ENCODE peak calls at places on chromosomes 3 and 15, in nine cellular contexts. W, E, A, N, F, V, U, P and H are unnamed samples. For H3K9me3, the result is how much of the 10 kb centered on the place peaks cover.

GRCh38 chr15:33994005-33994615 is 25.8 kb downstream of the CHRM5 start:
- DNase-seq in W (no peak), E (no peak), A (no peak), N (peak), F (no peak), V (peak), U (no peak), P (no peak), H (no peak)

GRCh38 chr3:184186902-184187207 is 856 bp downstream of the ABCF3 start:
- DNase-seq in W (no peak), E (no peak), A (no peak), N (no peak), F (no peak), V (no peak), U (no peak), P (no peak), H (no peak)

GRCh38 chr3:16354291-16354690 is 89.3 kb downstream of the OXNAD1 start:
- DNase-seq in W (no peak), E (no peak), A (no peak), N (no peak), F (no peak), V (no peak), U (no peak), P (no peak), H (no peak)

GRCh38 chr15:74631408-74631807 is 15.8 kb downstream of the CLK3 start:
- DNase-seq in W (no peak), E (no peak), A (no peak), N (no peak), F (no peak), V (no peak), U (no peak), P (no peak), H (no peak)

GRCh38 chr15:36965561-36966342 is 134.6 kb downstream of the MEIS2 start:
- DNase-seq in W (no peak), E (no peak), A (no peak), N (no peak), F (no peak), V (no peak), U (no peak), P (peak), H (no peak)

GRCh38 chr3:47406762-47407149 is 25.9 kb downstream of the PTPN23 start:
- DNase-seq in W (no peak), E (no peak), A (no peak), N (no peak), F (no peak), V (no peak), U (peak), P (no peak), H (no peak)

GRCh38 chr3:169564883-169565282 is 98.6 kb downstream of the MECOM start:
- DNase-seq in W (no peak), E (no peak), A (no peak), N (no peak), F (no peak), V (no peak), U (no peak), P (no peak), H (no peak)

GRCh38 chr3:31532587-31533168 is at the start of gene STT3B:
- DNase-seq in W (peak), E (peak), A (peak), N (no peak), F (peak), V (peak), U (peak), P (peak), H (peak)

GRCh38 chr3:33915796-33916589 is 117.6 kb downstream of the PDCD6IP start:
- DNase-seq in W (no peak), E (peak), A (no peak), N (peak), F (no peak), V (peak), U (no peak), P (no peak), H (no peak)

GRCh38 chr15:100472015-100472414 is 56.7 kb downstream of the CERS3 start:
- DNase-seq in W (no peak), E (no peak), A (no peak), N (no peak), F (no peak), V (no peak), U (no peak), P (no peak), H (no peak)

GRCh38 chr3:45534580-45535080 is 59.9 kb upstream of the LIMD1 start:
- DNase-seq in W (no peak), E (no peak), A (no peak), N (no peak), F (no peak), V (no peak), U (no peak), P (no peak), H (no peak)

GRCh38 chr3:133475245-133476010 is 75.6 kb downstream of the BFSP2 start:
- DNase-seq in W (no peak), E (no peak), A (no peak), N (no peak), F (no peak), V (no peak), U (no peak), P (no peak), H (no peak)

GRCh38 chr3:133474251-133474801 is 74.5 kb downstream of the BFSP2 start:
- DNase-seq in W (no peak), E (peak), A (peak), N (no peak), F (no peak), V (no peak), U (peak), P (no peak), H (no peak)

GRCh38 chr3:133472889-133473288 is 73.0 kb downstream of the BFSP2 start:
- DNase-seq in W (no peak), E (no peak), A (no peak), N (peak), F (no peak), V (no peak), U (no peak), P (no peak), H (no peak)

GRCh38 chr3:133469140-133469731 is 69.4 kb downstream of the BFSP2 start:
- DNase-seq in W (no peak), E (peak), A (no peak), N (no peak), F (no peak), V (no peak), U (no peak), P (peak), H (no peak)

GRCh38 chr3:133472242-133472641 is 72.4 kb downstream of the BFSP2 start:
- DNase-seq in W (no peak), E (peak), A (peak), N (peak), F (no peak), V (peak), U (no peak), P (peak), H (peak)
- H3K4me3 ChIP-seq in W (no peak), E (no peak), A (no peak), N (no peak), F (no peak), V (no peak), U (no peak), P (no peak), H (no peak)

GRCh38 chr3:10744098-10744465 is 71.9 kb upstream of the SLC6A11 start:
- DNase-seq in W (no peak), E (no peak), A (no peak), N (peak), F (no peak), V (peak), U (no peak), P (no peak), H (no peak)
- TF ChIP-seq CTCF in W (no peak), E (no peak), A (no peak), N (peak), F (no peak), V (peak), U (no peak), P (no peak), H (no peak)

GRCh38 chr3:75737831-75738493 is 47.4 kb downstream of the ZNF717 start:
- DNase-seq in W (no peak), E (no peak), A (no peak), N (no peak), F (no peak), V (peak), U (no peak), P (no peak), H (no peak)
- H3K9me3 ChIP-seq in W (under half), E (half or more), A (under half), N (half or more), F (half or more), V (under half), U (under half), P (under half), H (half or more)

DNA sequence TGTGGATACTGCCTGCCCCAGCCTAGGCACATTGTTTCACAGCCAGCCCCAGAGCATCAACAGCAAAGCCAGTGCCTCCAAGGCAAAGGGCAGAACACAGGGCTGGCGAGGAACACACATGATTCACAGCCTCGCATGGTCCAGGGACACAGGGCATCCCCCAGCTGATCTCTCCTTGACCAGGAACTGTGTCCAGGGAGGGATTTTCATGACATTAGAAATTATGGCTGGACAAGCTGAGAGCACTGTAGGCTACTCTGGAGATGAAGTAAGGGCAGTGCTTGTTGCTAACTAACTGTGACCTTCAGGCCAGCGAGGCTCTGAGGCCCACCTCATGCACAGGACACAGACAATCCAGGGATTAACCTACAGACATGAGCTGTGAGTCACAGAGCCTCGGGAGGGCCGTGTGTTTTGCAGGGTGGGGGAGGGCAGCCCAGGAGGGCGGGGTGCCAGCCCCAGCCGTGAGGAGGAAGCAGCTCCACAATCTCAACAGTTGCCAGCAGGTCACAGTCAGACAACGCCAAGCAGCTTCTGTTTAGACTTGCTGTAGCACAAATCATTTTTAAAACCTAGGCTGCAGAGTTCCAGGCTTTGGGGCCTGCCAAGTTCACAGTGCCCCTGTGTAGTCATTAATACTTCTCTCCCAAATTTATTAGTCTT is 114.9 kb downstream of the ETFA start:
- DNase-seq in W (peak), E (peak), A (peak), N (peak), F (no peak), V (peak), U (peak), P (peak), H (peak)
- H3K4me3 ChIP-seq in W (no peak), E (no peak), A (no peak), N (no peak), F (no peak), V (no peak), U (no peak), P (no peak), H (no peak)

DNA sequence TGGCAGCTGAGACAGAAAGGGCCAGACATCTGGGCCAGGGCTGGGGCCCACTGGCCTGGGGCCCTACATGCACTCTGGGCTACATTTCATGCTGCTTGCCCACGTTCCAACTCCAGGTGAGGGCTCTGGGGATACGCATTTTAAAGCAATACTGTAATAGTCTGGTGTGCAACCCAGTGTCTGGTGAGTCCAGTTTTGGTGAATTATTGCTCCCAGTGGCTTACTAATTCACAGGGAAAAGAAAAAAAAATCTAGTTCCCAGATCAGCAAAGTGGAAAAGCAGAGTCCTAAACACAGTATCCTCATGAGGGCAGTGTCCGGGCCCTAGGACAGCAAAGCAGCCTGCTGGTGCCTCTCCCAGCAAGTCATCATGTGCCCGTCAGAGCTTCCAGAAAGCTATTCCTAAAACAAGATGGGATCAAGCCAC is 82.4 kb downstream of the CCNL1 start:
- DNase-seq in W (no peak), E (no peak), A (no peak), N (no peak), F (no peak), V (peak), U (no peak), P (peak), H (no peak)
- TF ChIP-seq CTCF in W (no peak), E (peak), A (no peak), N (peak), F (no peak), V (no peak), U (no peak), P (peak), H (no peak)

GRCh38 chr3:7423995-7424394 is 563.1 kb downstream of the GRM7 start:
- DNase-seq in W (no peak), E (no peak), A (no peak), N (peak), F (no peak), V (no peak), U (no peak), P (no peak), H (no peak)
- H3K9me3 ChIP-seq in W (under half), E (under half), A (under half), N (under half), F (under half), V (under half), U (under half), P (under half), H (under half)